ENCODE peak calls at places on chromosome 11, in five cellular contexts. S is SK-N-SH, J is HepG2, F is HCT116, L is GM12878. I is an unnamed sample.

GRCh38 chr11:106961518-106961917 is 56.8 kb downstream of the GUCY1A2 start:
- DNase-seq in J (no peak), F (no peak), S (no peak), L (no peak), I (no peak)

GRCh38 chr11:10666976-10667892 is 26.3 kb downstream of the IRAG1 start:
- DNase-seq in F (no peak), L (no peak), S (no peak), J (no peak), I (no peak)

GRCh38 chr11:75313457-75314272 is 37.8 kb downstream of the ARRB1 start:
- DNase-seq in L (no peak), S (no peak), F (no peak), J (no peak), I (no peak)

GRCh38 chr11:11620251-11620965 is 1.4 kb downstream of the GALNT18 start:
- DNase-seq in F (peak; percentile 47), S (peak; percentile 70), L (no peak), J (no peak), I (peak; percentile 42)

GRCh38 chr11:123582992-123583504 is 71.4 kb downstream of the SCN3B start:
- DNase-seq in S (no peak), J (no peak), L (no peak), F (no peak), I (no peak)

GRCh38 chr11:79262221-79262620 is 178.6 kb downstream of the TENM4 start:
- DNase-seq in F (no peak), S (no peak), L (no peak), J (no peak), I (no peak)

GRCh38 chr11:17121981-17122380 is 44.5 kb upstream of the RPS13 start:
- DNase-seq in F (no peak), J (no peak), S (no peak), L (no peak), I (no peak)

GRCh38 chr11:2426221-2426620 is 18.1 kb downstream of the TRPM5 start:
- DNase-seq in L (no peak), J (no peak), F (no peak), S (no peak), I (no peak)

GRCh38 chr11:128434411-128434810 is 152.9 kb downstream of the ETS1 start:
- DNase-seq in J (no peak), F (no peak), S (no peak), L (no peak), I (no peak)

GRCh38 chr11:63508009-63508408 is 2.1 kb downstream of the LGALS12 start:
- DNase-seq in J (peak; percentile 64), S (peak; percentile 37), L (no peak), F (peak; percentile 28), I (peak; percentile 93)

GRCh38 chr11:119480375-119481020 is 57.5 kb upstream of the THY1 start:
- DNase-seq in L (no peak), S (no peak), F (no peak), J (no peak), I (no peak)

GRCh38 chr11:100574894-100575769 is 112.0 kb upstream of the ARHGAP42 start:
- DNase-seq in F (peak; percentile 13), L (no peak), S (no peak), J (peak; percentile 6), I (no peak)

GRCh38 chr11:112161012-112161411 is 2.9 kb downstream of the IL18 start:
- DNase-seq in S (no peak), J (no peak), F (no peak), L (no peak), I (no peak)

GRCh38 chr11:9069256-9069655 is 22.1 kb downstream of the SCUBE2 start:
- DNase-seq in J (no peak), F (no peak), S (no peak), L (no peak), I (no peak)

GRCh38 chr11:88819616-88820015 is 246.2 kb downstream of the GRM5 start:
- DNase-seq in L (no peak), S (no peak), F (no peak), J (no peak), I (no peak)

GRCh38 chr11:38766796-38767195 is 2168.8 kb upstream of the RAG2 start:
- DNase-seq in J (no peak), S (no peak), F (no peak), L (no peak), I (no peak)

GRCh38 chr11:134537296-134537695 is 125.3 kb upstream of the B3GAT1 start:
- DNase-seq in J (no peak), S (no peak), F (no peak), L (no peak), I (no peak)

GRCh38 chr11:783581-784015 is 6.3 kb downstream of the CEND1 start:
- DNase-seq in L (no peak), F (peak; percentile 78), J (no peak), S (peak; percentile 91), I (no peak)

GRCh38 chr11:119222308-119222707 is 16.2 kb downstream of the CBL start:
- DNase-seq in J (no peak), F (no peak), L (no peak), S (peak; percentile 31), I (peak; percentile 37)

GRCh38 chr11:116170526-116171120 is 602.2 kb downstream of the BUD13 start:
- DNase-seq in S (peak; percentile 52), L (no peak), F (no peak), J (peak; percentile 5), I (peak; percentile 42)

GRCh38 chr11:57546869-57547518 is 9.6 kb downstream of the SMTNL1 start:
- DNase-seq in F (no peak), J (peak; percentile 75), L (no peak), S (peak; percentile 35), I (no peak)

GRCh38 chr11:36409152-36409713 is 100.8 kb downstream of the TRAF6 start:
- DNase-seq in J (no peak), F (no peak), S (no peak), L (no peak), I (no peak)

GRCh38 chr11:103397369-103397768 is 288.1 kb downstream of the DYNC2H1 start:
- DNase-seq in S (no peak), J (no peak), L (no peak), F (no peak), I (no peak)
- TF ChIP-seq JUND in S (no peak), J (no peak), L (no peak), F (no peak), I (no peak)

GRCh38 chr11:70796601-70797000 is 398.3 kb downstream of the CTTN start:
- DNase-seq in F (peak; percentile 18), L (no peak), S (no peak), J (no peak), I (no peak)
- TF ChIP-seq JUND in F (no peak), L (no peak), S (no peak), J (no peak), I (no peak)

GRCh38 chr11:65287601-65288000 is 25.8 kb downstream of the POLA2 start:
- DNase-seq in S (no peak), L (no peak), J (no peak), F (no peak), I (no peak)

GRCh38 chr11:65291613-65292012 is 23.1 kb upstream of the CDC42EP2 start:
- DNase-seq in J (peak; percentile 56), S (no peak), L (no peak), F (no peak), I (no peak)

GRCh38 chr11:65292866-65293265 is 21.8 kb upstream of the CDC42EP2 start:
- DNase-seq in J (no peak), L (no peak), S (no peak), F (no peak), I (no peak)

GRCh38 chr11:65288706-65289536 is 25.7 kb upstream of the CDC42EP2 start:
- DNase-seq in F (no peak), L (no peak), J (no peak), S (peak; percentile 85), I (no peak)

GRCh38 chr11:65290448-65291165 is 24.1 kb upstream of the CDC42EP2 start:
- DNase-seq in F (no peak), J (no peak), L (peak; percentile 69), S (no peak), I (no peak)
- TF ChIP-seq JUND in F (no peak), J (no peak), L (no peak), S (no peak), I (no peak)

GRCh38 chr11:34223021-34223813 is 117.8 kb downstream of the NAT10 start:
- DNase-seq in S (no peak), L (no peak), J (no peak), F (no peak), I (no peak)
- TF ChIP-seq JUND in S (no peak), L (no peak), J (no peak), F (peak; percentile 89), I (no peak)

GRCh38 chr11:45319077-45319476 is 32.9 kb upstream of the SYT13 start:
- DNase-seq in F (no peak), J (no peak), S (no peak), L (no peak), I (no peak)

GRCh38 chr11:45313211-45313865 is 27.2 kb upstream of the SYT13 start:
- DNase-seq in L (no peak), J (no peak), F (no peak), S (no peak), I (no peak)

GRCh38 chr11:45320366-45320765 is 34.2 kb upstream of the SYT13 start:
- DNase-seq in F (no peak), J (no peak), S (no peak), L (no peak), I (no peak)

GRCh38 chr11:45318516-45318915 is 32.4 kb upstream of the SYT13 start:
- DNase-seq in J (no peak), L (no peak), S (no peak), F (no peak), I (no peak)

GRCh38 chr11:45314900-45315299 is 28.8 kb upstream of the SYT13 start:
- DNase-seq in S (no peak), F (no peak), J (no peak), L (no peak), I (no peak)
- TF ChIP-seq JUND in S (no peak), F (no peak), J (no peak), L (no peak), I (no peak)

DNA sequence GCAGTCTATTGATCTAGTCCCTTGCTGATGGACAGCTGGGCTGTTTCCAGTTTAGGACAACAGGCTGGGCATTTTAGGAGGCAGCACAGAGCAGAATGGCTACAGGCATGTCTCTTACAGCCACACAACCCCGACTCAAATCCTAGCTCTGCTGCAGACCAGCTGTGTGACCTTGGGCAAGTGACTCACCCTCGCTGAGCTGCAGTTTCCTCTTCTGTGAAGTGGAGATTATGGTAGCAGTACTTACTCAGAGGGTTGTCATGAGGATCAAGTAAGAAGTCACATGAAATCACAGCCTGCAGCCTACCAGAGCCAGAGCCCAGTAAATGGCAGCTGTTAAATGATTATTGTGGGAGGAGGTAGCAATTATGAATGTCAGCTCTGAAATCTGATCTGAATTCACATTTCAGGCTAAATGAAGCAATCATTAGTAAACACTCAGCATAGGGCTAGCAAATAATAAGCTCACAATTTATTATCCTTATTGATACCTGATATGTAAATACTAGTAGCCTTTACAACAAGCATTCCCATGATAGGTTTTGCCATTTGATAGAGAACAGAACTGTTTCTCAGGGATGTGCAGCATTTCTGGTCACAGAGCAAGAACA is 58.9 kb downstream of the MYEOV start:
- DNase-seq in L (no peak), J (no peak), F (peak; percentile 54), S (no peak), I (no peak)
- TF ChIP-seq JUND in L (no peak), J (no peak), F (peak; percentile 64), S (peak; percentile 49), I (no peak)

GRCh38 chr11:19539861-19540260 is 172.8 kb upstream of the NAV2 start:
- DNase-seq in F (no peak), L (no peak), S (no peak), J (no peak), I (no peak)
- TF ChIP-seq JUND in F (no peak), L (no peak), S (no peak), J (no peak), I (no peak)

I was measured in T47D.